ENCODE peak calls at places on chromosomes 16 and 17, in five cellular contexts. O, K, R, J and G are unnamed samples.

GRCh38 chr17:58344791-58345157 is 7.2 kb downstream of the SUPT4H1 start:
- DNase-seq in K (no peak), O (no peak), J (peak), R (no peak), G (no peak)

GRCh38 chr17:7136266-7136877 is 21.8 kb upstream of the ASGR2 start:
- DNase-seq in R (peak), K (peak), J (peak), O (peak), G (peak)

GRCh38 chr16:88407807-88408206 is 25.0 kb downstream of the ZNF469 start:
- DNase-seq in R (no peak), O (no peak), J (no peak), K (no peak), G (no peak)

GRCh38 chr17:17512866-17513265 is 16.7 kb upstream of the RASD1 start:
- DNase-seq in R (no peak), K (no peak), O (no peak), J (no peak), G (no peak)

GRCh38 chr16:83143788-83144187 is 517.0 kb downstream of the CDH13 start:
- DNase-seq in O (no peak), K (peak), J (no peak), R (no peak), G (no peak)

GRCh38 chr17:17096438-17097178 is 54.4 kb downstream of the MPRIP start:
- DNase-seq in J (no peak), R (no peak), K (peak), O (no peak), G (no peak)

GRCh38 chr17:37134050-37134449 is 185.3 kb downstream of the AATF start:
- DNase-seq in R (peak), J (no peak), O (no peak), K (no peak), G (no peak)

GRCh38 chr17:8237175-8237574 is 10.7 kb downstream of the CTC1 start:
- DNase-seq in J (no peak), K (peak), R (no peak), O (no peak), G (no peak)

GRCh38 chr16:26175944-26176343 is 484.2 kb downstream of the HS3ST4 start:
- DNase-seq in K (no peak), O (no peak), R (no peak), J (no peak), G (no peak)

GRCh38 chr17:30263552-30264333 is 28.0 kb downstream of the BLMH start:
- DNase-seq in O (no peak), R (no peak), J (no peak), K (peak), G (no peak)

GRCh38 chr17:48615963-48616718 is 1.0 kb upstream of the HOXB8 start:
- DNase-seq in R (no peak), J (no peak), O (no peak), K (no peak), G (no peak)

GRCh38 chr16:27470567-27471431 is 68.8 kb downstream of the IL21R start:
- DNase-seq in R (peak), J (no peak), K (no peak), O (no peak), G (no peak)

GRCh38 chr16:31064882-31065461 is 9.1 kb downstream of the ZNF668 start:
- DNase-seq in J (no peak), K (no peak), R (no peak), O (no peak), G (no peak)

GRCh38 chr16:71540-72341 is 690 bp downstream of the RHBDF1 start:
- DNase-seq in R (peak), O (peak), J (no peak), K (peak), G (no peak)

GRCh38 chr17:41004397-41004796 is 4.5 kb downstream of the KRTAP3-1 start:
- DNase-seq in O (no peak), J (no peak), R (no peak), K (no peak), G (no peak)

GRCh38 chr17:43014020-43014615 is 7.5 kb downstream of the IFI35 start:
- DNase-seq in R (no peak), K (no peak), O (no peak), J (no peak), G (no peak)

GRCh38 chr17:58382108-58382884 is 30.3 kb upstream of the SUPT4H1 start:
- DNase-seq in J (no peak), K (no peak), O (no peak), R (no peak), G (peak)

GRCh38 chr17:58120195-58120822 is 27.9 kb upstream of the OR4D1 start:
- DNase-seq in K (peak), R (peak), O (peak), J (peak), G (peak)

DNA sequence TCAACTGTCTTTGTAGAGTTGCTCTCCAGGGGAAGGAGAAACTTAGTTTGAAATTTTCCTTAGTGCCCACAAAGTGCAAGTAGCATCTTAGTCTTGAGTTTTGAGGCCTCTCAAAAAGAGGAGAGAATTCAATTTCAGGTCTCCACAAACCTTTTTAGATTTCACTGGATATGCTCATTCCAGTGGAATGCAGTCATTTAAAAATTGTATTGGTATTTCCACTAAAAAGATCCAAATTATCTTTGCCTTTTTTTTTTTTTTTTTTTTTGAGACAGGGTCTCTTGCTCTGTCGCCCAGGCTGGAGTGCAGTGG is 6.9 kb upstream of the FOXJ1 start:
- DNase-seq in R (no peak), O (no peak), K (no peak), J (no peak), G (no peak)
- TF ChIP-seq CTCF in R (no peak), O (peak), K (no peak), J (no peak), G (no peak)

GRCh38 chr16:86524029-86524428 is 13.7 kb downstream of the FOXF1 start:
- DNase-seq in K (no peak), J (no peak), O (no peak), R (no peak), G (no peak)
- TF ChIP-seq CTCF in K (no peak), J (no peak), O (no peak), R (no peak), G (no peak)

GRCh38 chr17:72697602-72698146 is 394.8 kb downstream of the SLC39A11 start:
- DNase-seq in J (no peak), O (peak), K (no peak), R (no peak), G (no peak)
- TF ChIP-seq CTCF in J (no peak), O (no peak), K (no peak), R (no peak), G (no peak)

DNA sequence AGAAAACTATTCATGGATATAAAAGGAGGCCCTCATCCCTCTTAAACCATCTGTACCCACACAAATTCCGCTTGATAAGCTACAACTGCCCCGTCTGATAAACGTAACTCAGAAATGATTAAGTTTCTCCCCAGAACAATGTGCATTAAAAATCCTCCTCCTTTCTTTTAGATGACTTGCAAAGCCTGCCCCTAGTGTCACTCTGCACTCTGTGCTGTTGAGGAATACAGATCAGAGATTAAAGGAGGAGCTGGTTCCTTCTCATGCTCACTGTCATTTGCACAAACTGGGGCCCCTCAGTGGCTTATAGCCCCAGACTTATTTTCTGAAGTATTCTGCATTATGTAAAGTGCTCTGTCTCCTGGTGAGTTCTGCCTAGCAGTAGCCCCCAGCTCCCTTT is 33.3 kb downstream of the CDRT15 start:
- DNase-seq in O (no peak), J (peak), R (no peak), K (no peak), G (no peak)
- TF ChIP-seq CTCF in O (peak), J (peak), R (no peak), K (no peak), G (no peak)

GRCh38 chr16:85729452-85729851 is 21.4 kb downstream of the C16orf74 start:
- DNase-seq in J (no peak), K (no peak), R (no peak), O (no peak), G (no peak)

GRCh38 chr16:85731179-85731578 is 19.7 kb downstream of the C16orf74 start:
- DNase-seq in K (no peak), J (no peak), R (no peak), O (no peak), G (no peak)

GRCh38 chr16:85729907-85730465 is 20.9 kb downstream of the C16orf74 start:
- DNase-seq in J (no peak), K (no peak), R (no peak), O (no peak), G (no peak)

GRCh38 chr16:85724936-85725335 is 26.0 kb downstream of the C16orf74 start:
- DNase-seq in K (no peak), J (no peak), O (no peak), R (no peak), G (no peak)

DNA sequence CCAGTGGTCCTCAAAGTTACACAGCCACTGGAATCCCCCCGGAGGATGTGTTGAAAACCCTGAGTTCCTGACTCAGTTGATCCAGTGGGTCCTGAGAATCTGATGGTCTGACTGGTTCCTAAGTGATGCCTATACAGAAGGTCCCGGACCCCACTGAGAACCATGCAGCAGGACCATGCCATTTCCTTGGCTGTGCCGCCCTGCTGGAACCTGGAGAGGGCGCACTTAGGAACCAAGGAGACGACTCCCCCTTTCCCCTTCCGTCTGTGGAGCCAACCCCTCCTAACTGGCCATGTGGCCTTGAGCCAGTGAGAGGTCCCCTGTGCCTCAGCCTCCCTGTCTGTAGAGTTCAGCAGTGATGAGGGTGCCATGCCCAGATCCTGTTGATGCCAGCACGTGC is 22.0 kb downstream of the C16orf74 start:
- DNase-seq in O (no peak), R (no peak), J (no peak), K (no peak), G (no peak)
- TF ChIP-seq CTCF in O (peak), R (no peak), J (no peak), K (no peak), G (peak)

GRCh38 chr16:74275031-74275636 is 21.5 kb upstream of the PSMD7 start:
- DNase-seq in O (no peak), R (no peak), K (peak), J (no peak), G (no peak)
- TF ChIP-seq CTCF in O (peak), R (peak), K (peak), J (peak), G (no peak)

GRCh38 chr17:13590441-13590840 is 11.3 kb downstream of the HS3ST3A1 start:
- DNase-seq in K (no peak), J (no peak), O (no peak), R (no peak), G (no peak)
- TF ChIP-seq CTCF in K (no peak), J (no peak), O (no peak), R (no peak), G (no peak)

GRCh38 chr16:58462997-58463891 is 36.7 kb upstream of the NDRG4 start:
- DNase-seq in K (no peak), O (peak), R (peak), J (no peak), G (peak)

GRCh38 chr16:58466396-58466795 is 33.5 kb upstream of the NDRG4 start:
- DNase-seq in J (no peak), R (no peak), O (no peak), K (no peak), G (no peak)

GRCh38 chr16:58464047-58464915 is 35.7 kb upstream of the NDRG4 start:
- DNase-seq in J (no peak), R (peak), K (peak), O (no peak), G (peak)

GRCh38 chr16:58465817-58466216 is 34.1 kb upstream of the NDRG4 start:
- DNase-seq in K (no peak), J (no peak), R (no peak), O (no peak), G (no peak)

DNA sequence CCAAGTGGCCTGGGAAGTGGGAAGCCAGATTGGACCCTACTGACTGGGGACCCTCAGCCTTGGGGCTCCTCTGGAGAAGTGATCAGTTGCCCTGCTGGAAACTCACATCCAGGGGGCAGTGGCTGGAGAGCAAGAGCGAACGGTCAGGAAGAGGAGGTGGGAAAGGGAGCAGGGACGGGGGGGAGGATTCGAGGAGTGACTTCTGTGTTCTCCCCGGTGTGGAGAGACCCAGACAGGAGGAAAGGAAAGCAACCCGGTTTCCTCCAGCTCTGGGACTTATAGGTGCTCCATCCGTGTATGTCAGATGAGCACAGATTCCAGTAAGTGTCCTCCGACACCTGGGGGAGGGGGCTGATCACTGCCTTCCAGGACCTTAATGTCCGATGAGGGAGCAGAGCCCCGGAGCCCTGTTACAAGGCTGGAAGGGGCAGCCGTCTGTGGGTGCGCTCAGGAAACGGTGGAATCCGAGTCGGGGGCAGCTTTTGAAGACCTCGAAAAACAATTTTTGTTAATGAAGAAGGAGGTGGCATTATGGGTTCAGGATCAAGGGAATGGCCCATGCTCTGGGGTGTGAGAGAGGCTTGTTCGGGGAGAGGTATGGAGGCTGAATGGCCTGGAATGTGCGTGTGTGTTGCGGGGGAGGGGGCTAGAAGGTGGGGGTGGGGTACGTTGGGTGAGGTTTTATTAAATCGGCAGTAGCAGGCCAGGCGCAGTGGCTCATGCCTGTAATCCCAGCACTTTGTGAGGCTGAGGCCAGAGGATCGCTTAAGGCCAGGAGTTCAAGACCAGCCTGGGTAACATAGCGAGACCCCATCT is 34.8 kb upstream of the NDRG4 start:
- DNase-seq in J (no peak), K (peak), R (peak), O (peak), G (no peak)
- TF ChIP-seq CTCF in J (no peak), K (no peak), R (peak), O (peak), G (no peak)